ENCODE peak calls at places on chromosomes 4 and X, in four cellular contexts. K, C, T and X are unnamed samples.

GRCh38 chr4:118351851-118352827 is 664 bp downstream of the PRSS12 start:
- DNase-seq in K (no peak), C (peak; percentile 65), T (no peak), X (peak; percentile 25)

GRCh38 chr4:140829825-140830224 is 73.6 kb upstream of the TBC1D9 start:
- DNase-seq in T (no peak), C (no peak), K (no peak), X (no peak)

GRCh38 chr4:145619639-145619996 is 433 bp downstream of the MMAA start:
- DNase-seq in C (peak; percentile 58), T (peak; percentile 47), K (peak; percentile 16), X (no peak)

GRCh38 chrX:15233416-15234015 is 36.4 kb downstream of the ASB9 start:
- DNase-seq in C (no peak), K (no peak), T (no peak), X (peak; percentile 9)

GRCh38 chr4:159284733-159285132 is 181.9 kb downstream of the RAPGEF2 start:
- DNase-seq in K (no peak), T (no peak), C (no peak), X (no peak)

GRCh38 chr4:88672987-88673386 is 24.6 kb downstream of the NAP1L5 start:
- DNase-seq in K (no peak), C (peak; percentile 79), T (no peak), X (peak; percentile 61)

GRCh38 chr4:89511776-89512175 is 204.2 kb upstream of the GPRIN3 start:
- DNase-seq in K (no peak), T (no peak), C (peak; percentile 5), X (no peak)

GRCh38 chr4:124980276-124980752 is 267.8 kb upstream of the ANKRD50 start:
- DNase-seq in T (no peak), C (no peak), K (no peak), X (peak; percentile 11)

GRCh38 chr4:149951501-149951900 is 126.7 kb upstream of the DCLK2 start:
- DNase-seq in T (no peak), K (no peak), C (no peak), X (no peak)

GRCh38 chr4:132218406-132218805 is 930.7 kb upstream of the PCDH10 start:
- DNase-seq in T (no peak), K (no peak), C (no peak), X (peak; percentile 14)

GRCh38 chr4:88613417-88613875 is 21.2 kb downstream of the HERC3 start:
- DNase-seq in C (peak; percentile 49), T (no peak), K (peak; percentile 23), X (peak; percentile 33)

GRCh38 chrX:139692908-139693307 is 15.1 kb downstream of the MCF2 start:
- DNase-seq in T (no peak), K (no peak), C (no peak), X (no peak)

GRCh38 chr4:56655209-56655626 is 25.9 kb downstream of the HOPX start:
- DNase-seq in K (peak; percentile 3), C (peak; percentile 76), T (no peak), X (peak; percentile 74)

GRCh38 chr4:163251204-163251603 is 81.2 kb downstream of the NPY1R start:
- DNase-seq in K (no peak), C (peak; percentile 60), T (no peak), X (no peak)

GRCh38 chr4:55378617-55379467 is 16.9 kb upstream of the TMEM165 start:
- DNase-seq in K (no peak), T (no peak), C (no peak), X (peak; percentile 35)

GRCh38 chrX:39491548-39492297 is 606.0 kb downstream of the BCOR start:
- DNase-seq in T (no peak), K (peak; percentile 7), C (no peak), X (no peak)

GRCh38 chr4:155496294-155496626 is 119.5 kb upstream of the MAP9 start:
- DNase-seq in C (no peak), T (no peak), K (no peak), X (no peak)

GRCh38 chrX:150062292-150063137 is 124.2 kb upstream of the EOLA2 start:
- DNase-seq in T (peak; percentile 39), C (no peak), K (no peak), X (peak; percentile 42)

GRCh38 chrX:153556767-153557166 is 39.3 kb downstream of the ATP2B3 start:
- DNase-seq in K (no peak), C (no peak), T (no peak), X (no peak)

GRCh38 chrX:2767631-2768455 is 16.0 kb downstream of the XG start:
- DNase-seq in T (peak; percentile 82), C (peak; percentile 29), K (no peak), X (peak; percentile 27)

GRCh38 chr4:102500371-102501175 is 586 bp upstream of the NFKB1 start:
- DNase-seq in C (peak; percentile 62), K (no peak), T (peak; percentile 52), X (peak; percentile 75)

GRCh38 chrX:130086414-130087207 is 23.7 kb downstream of the ELF4 start:
- DNase-seq in K (peak; percentile 57), T (no peak), C (no peak), X (no peak)

GRCh38 chr4:109067509-109068205 is 234.8 kb downstream of the COL25A1 start:
- DNase-seq in T (peak; percentile 25), C (no peak), K (no peak), X (peak; percentile 5)

GRCh38 chr4:38943355-38943754 is 75.7 kb downstream of the FAM114A1 start:
- DNase-seq in T (no peak), K (no peak), C (no peak), X (no peak)

GRCh38 chr4:109816894-109817293 is 1.3 kb downstream of the GAR1 start:
- DNase-seq in C (no peak), K (no peak), T (no peak), X (no peak)

GRCh38 chrX:10047631-10048030 is 80.5 kb downstream of the CLDN34 start:
- DNase-seq in C (no peak), K (no peak), T (no peak), X (peak; percentile 26)

GRCh38 chr4:145808021-145808650 is 128.2 kb downstream of the C4orf51 start:
- DNase-seq in K (no peak), C (peak; percentile 55), T (no peak), X (peak; percentile 93)

GRCh38 chrX:132836471-132836870 is 122.0 kb downstream of the HS6ST2 start:
- DNase-seq in C (no peak), T (no peak), K (no peak), X (no peak)

GRCh38 chrX:28946846-28947245 is 359.6 kb downstream of the IL1RAPL1 start:
- DNase-seq in C (no peak), T (no peak), K (no peak), X (peak; percentile 41)

GRCh38 chr4:9384126-9384525 is 21.2 kb downstream of the USP17L30 start:
- DNase-seq in C (no peak), K (no peak), T (no peak), X (no peak)

GRCh38 chr4:39205000-39205399 is 22.7 kb downstream of the WDR19 start:
- DNase-seq in C (no peak), T (no peak), K (no peak), X (peak; percentile 37)